ENCODE peak calls at places on chromosomes 5 and 9, in five cellular contexts. V is heart right ventricle, P is endothelial cell, A is fibroblast of mammary gland, X is gastrocnemius medialis. F is an unnamed sample.

GRCh38 chr9:83472221-83472665 is 66.0 kb downstream of the FRMD3 start:
- DNase-seq in V (peak; percentile 20), P (no peak), A (peak; percentile 91), X (no peak), F (peak; percentile 68)

GRCh38 chr9:114288233-114289051 is 34.5 kb upstream of the ORM1 start:
- DNase-seq in V (no peak), P (no peak), A (peak; percentile 31), X (no peak), F (peak; percentile 67)

GRCh38 chr9:110728058-110728457 is 59.5 kb downstream of the MUSK start:
- DNase-seq in V (no peak), P (no peak), A (no peak), X (no peak), F (no peak)

GRCh38 chr5:83547156-83547555 is 75.6 kb downstream of the VCAN start:
- DNase-seq in V (no peak), P (no peak), A (no peak), X (no peak), F (peak; percentile 11)

GRCh38 chr5:173764321-173765029 is 123.7 kb upstream of the CPEB4 start:
- DNase-seq in V (peak; percentile 79), P (no peak), A (peak; percentile 97), X (peak; percentile 91), F (peak; percentile 95)

GRCh38 chr5:761854-762685 is 22.5 kb downstream of the ZDHHC11B start:
- DNase-seq in V (no peak), P (no peak), A (no peak), X (no peak), F (no peak)

GRCh38 chr5:128682669-128683068 is 144.6 kb upstream of the FBN2 start:
- DNase-seq in V (no peak), P (no peak), A (no peak), X (no peak), F (no peak)

GRCh38 chr9:108688051-108688450 is 167.7 kb downstream of the ACTL7B start:
- DNase-seq in V (no peak), P (no peak), A (no peak), X (no peak), F (no peak)

GRCh38 chr5:179313849-179314521 is 31.3 kb downstream of the ADAMTS2 start:
- DNase-seq in V (peak; percentile 79), P (no peak), A (peak; percentile 96), X (peak; percentile 47), F (peak; percentile 91)

GRCh38 chr9:34995288-34996060 is 5.9 kb downstream of the DNAJB5 start:
- DNase-seq in V (no peak), P (no peak), A (peak; percentile 80), X (peak; percentile 60), F (peak; percentile 51)

GRCh38 chr5:68074048-68074632 is 141.4 kb upstream of the PIK3R1 start:
- DNase-seq in V (no peak), P (no peak), A (peak; percentile 61), X (no peak), F (no peak)

GRCh38 chr5:120083851-120084615 is 380.1 kb upstream of the PRR16 start:
- DNase-seq in V (no peak), P (no peak), A (no peak), X (no peak), F (no peak)

GRCh38 chr5:122312670-122312988 is 592 bp downstream of the SNCAIP start:
- DNase-seq in V (no peak), P (peak; percentile 63), A (peak; percentile 26), X (no peak), F (peak; percentile 3)

GRCh38 chr9:112546149-112547012 is 59.8 kb downstream of the KIAA1958 start:
- DNase-seq in V (no peak), P (no peak), A (peak; percentile 50), X (no peak), F (no peak)

GRCh38 chr5:32156635-32157034 is 17.5 kb downstream of the GOLPH3 start:
- DNase-seq in V (no peak), P (no peak), A (no peak), X (no peak), F (no peak)

GRCh38 chr5:10601246-10602030 is 37.6 kb downstream of the ANKRD33B start:
- DNase-seq in V (peak; percentile 90), P (no peak), A (peak; percentile 97), X (peak; percentile 86), F (peak; percentile 92)

GRCh38 chr5:110086658-110087388 is 397.1 kb downstream of the MAN2A1 start:
- DNase-seq in V (no peak), P (no peak), A (peak; percentile 100), X (peak; percentile 28), F (peak; percentile 5)

GRCh38 chr5:150514708-150515211 is 6.8 kb downstream of the NDST1 start:
- DNase-seq in V (no peak), P (no peak), A (peak; percentile 62), X (no peak), F (no peak)

GRCh38 chr5:6184481-6184880 is 193.9 kb downstream of the MED10 start:
- DNase-seq in V (no peak), P (no peak), A (no peak), X (no peak), F (no peak)

GRCh38 chr9:124216474-124217176 is 41.1 kb upstream of the NEK6 start:
- DNase-seq in V (peak; percentile 40), P (no peak), A (no peak), X (no peak), F (no peak)

GRCh38 chr5:88140396-88140862 is 128.2 kb downstream of the TMEM161B start:
- DNase-seq in V (no peak), P (peak; percentile 31), A (no peak), X (no peak), F (no peak)

GRCh38 chr9:71487046-71487445 is 281.3 kb downstream of the CEMIP2 start:
- DNase-seq in V (no peak), P (no peak), A (peak; percentile 59), X (peak; percentile 2), F (peak; percentile 1)

GRCh38 chr5:150440948-150441812 is 8.4 kb downstream of the RPS14 start:
- DNase-seq in V (no peak), P (no peak), A (no peak), X (no peak), F (no peak)

GRCh38 chr5:172777381-172778222 is 6.6 kb upstream of the DUSP1 start:
- DNase-seq in V (peak; percentile 81), P (no peak), A (peak; percentile 95), X (peak; percentile 88), F (peak; percentile 78)

GRCh38 chr5:40676643-40677333 is 2.9 kb upstream of the PTGER4 start:
- DNase-seq in V (peak; percentile 42), P (no peak), A (peak; percentile 86), X (no peak), F (peak; percentile 62)

GRCh38 chr9:101018391-101018990 is 10.0 kb upstream of the PLPPR1 start:
- DNase-seq in V (no peak), P (no peak), A (no peak), X (no peak), F (no peak)

GRCh38 chr5:52690236-52690685 is 97.5 kb upstream of the ITGA1 start:
- DNase-seq in V (no peak), P (no peak), A (peak; percentile 28), X (no peak), F (no peak)

GRCh38 chr9:20784196-20784595 is 100.1 kb downstream of the FOCAD start:
- DNase-seq in V (no peak), P (no peak), A (no peak), X (no peak), F (no peak)

GRCh38 chr9:130900701-130901497 is 4.3 kb upstream of the QRFP start:
- DNase-seq in V (no peak), P (no peak), A (no peak), X (no peak), F (no peak)

GRCh38 chr5:123950701-123951100 is 438.7 kb downstream of the CSNK1G3 start:
- DNase-seq in V (no peak), P (no peak), A (peak; percentile 38), X (no peak), F (no peak)

GRCh38 chr5:78811121-78811832 is 162.7 kb upstream of the LHFPL2 start:
- DNase-seq in V (no peak), P (no peak), A (peak; percentile 15), X (no peak), F (no peak)

DNA sequence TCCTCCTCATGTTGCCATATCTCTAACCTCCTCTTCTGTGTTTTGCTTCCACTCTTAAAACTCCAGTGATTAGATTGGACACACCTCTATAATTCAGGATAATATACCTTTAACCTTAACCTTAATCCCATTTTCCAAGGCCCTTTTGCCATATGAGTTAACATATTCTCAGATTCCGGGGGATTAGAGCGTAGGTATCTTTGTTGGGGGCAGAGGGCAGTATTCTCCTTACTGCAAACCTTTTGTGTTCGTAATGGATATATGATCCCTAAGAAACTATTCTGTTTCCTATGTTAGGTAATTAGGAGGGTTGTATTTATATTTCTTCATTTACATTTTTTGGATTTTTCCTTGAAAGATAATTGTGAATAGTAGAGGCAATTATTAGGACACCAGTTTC is 99.5 kb downstream of the VPS13A start:
- DNase-seq in V (no peak), P (no peak), A (no peak), X (no peak), F (no peak)
- TF ChIP-seq CTCF in V (no peak), P (no peak), A (no peak), X (no peak), F (no peak)

GRCh38 chr5:17123010-17123409 is 94.4 kb upstream of the BASP1 start:
- DNase-seq in V (no peak), P (no peak), A (no peak), X (no peak), F (no peak)
- TF ChIP-seq CTCF in V (no peak), P (no peak), A (no peak), X (no peak), F (no peak)

GRCh38 chr5:103466494-103466893 is 96.1 kb downstream of the NUDT12 start:
- DNase-seq in V (no peak), P (no peak), A (peak; percentile 85), X (no peak), F (no peak)

GRCh38 chr5:103467831-103468230 is 94.8 kb downstream of the NUDT12 start:
- DNase-seq in V (no peak), P (no peak), A (no peak), X (no peak), F (no peak)

GRCh38 chr5:103461223-103461622 is 101.4 kb downstream of the NUDT12 start:
- DNase-seq in V (no peak), P (no peak), A (peak; percentile 77), X (no peak), F (peak; percentile 85)

GRCh38 chr5:103465891-103466290 is 96.7 kb downstream of the NUDT12 start:
- DNase-seq in V (no peak), P (no peak), A (peak; percentile 26), X (no peak), F (no peak)

GRCh38 chr5:103464801-103465484 is 97.6 kb downstream of the NUDT12 start:
- DNase-seq in V (no peak), P (no peak), A (no peak), X (no peak), F (peak; percentile 32)
- TF ChIP-seq CTCF in V (no peak), P (no peak), A (peak; percentile 2), X (peak; percentile 28), F (peak; percentile 57)

GRCh38 chr5:180494510-180495181 is 467 bp downstream of the CNOT6 start:
- DNase-seq in V (peak; percentile 28), P (peak; percentile 48), A (no peak), X (peak; percentile 8), F (peak; percentile 5)
- TF ChIP-seq CTCF in V (no peak), P (no peak), A (no peak), X (peak; percentile 5), F (peak; percentile 28)

DNA sequence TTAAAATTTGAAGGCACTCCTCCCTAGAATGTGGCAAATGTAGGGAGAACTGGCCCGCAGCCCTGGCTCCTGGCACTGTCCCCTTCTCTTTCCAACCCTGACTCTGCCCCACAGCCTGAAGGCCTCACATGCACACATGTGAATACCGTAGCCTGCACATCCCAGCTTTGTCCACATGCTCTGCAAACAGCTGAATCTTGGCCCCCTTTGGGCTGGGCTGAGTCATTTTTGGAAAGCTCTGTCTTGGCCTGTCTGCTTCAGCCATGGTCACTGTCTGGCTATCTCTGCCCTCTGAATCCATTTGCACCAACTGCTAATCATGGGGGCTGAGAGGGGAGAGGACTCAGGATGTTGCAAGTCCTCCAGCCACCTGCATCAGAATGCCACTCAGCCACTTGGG is 22.1 kb upstream of the GALNT10 start:
- DNase-seq in V (no peak), P (no peak), A (peak; percentile 28), X (no peak), F (no peak)
- TF ChIP-seq CTCF in V (no peak), P (no peak), A (no peak), X (no peak), F (no peak)

F was measured in HFFc6.